ENCODE peak calls at places on chromosome 2, in four cellular contexts. T is gastrocnemius medialis, E is GM23338, L is sigmoid colon. C is an unnamed sample. For H3K4me1, the result is how much of the 10 kb centered on the place peaks cover.

GRCh38 chr2:155310589-155310988 is 612.1 kb downstream of the KCNJ3 start:
- DNase-seq in T (no peak), E (peak), L (no peak), C (no peak)

GRCh38 chr2:240918258-240919091 is 12.3 kb downstream of the CROCC2 start:
- DNase-seq in T (peak), E (no peak), L (peak), C (no peak)

GRCh38 chr2:203783496-203784203 is 77.2 kb downstream of the CD28 start:
- DNase-seq in T (no peak), E (no peak), L (no peak), C (no peak)

GRCh38 chr2:97845818-97846217 is 132.4 kb downstream of the ZAP70 start:
- DNase-seq in T (no peak), E (no peak), L (no peak), C (no peak)

GRCh38 chr2:155266579-155266978 is 568.1 kb downstream of the KCNJ3 start:
- DNase-seq in T (no peak), E (peak), L (no peak), C (no peak)

GRCh38 chr2:186925514-186925913 is 76.5 kb upstream of the ZSWIM2 start:
- DNase-seq in T (no peak), E (no peak), L (no peak), C (no peak)

GRCh38 chr2:227661827-227662226 is 4.8 kb upstream of the SCYGR5 start:
- DNase-seq in T (no peak), E (no peak), L (no peak), C (no peak)

GRCh38 chr2:177338177-177338721 is 54.3 kb upstream of the AGPS start:
- DNase-seq in T (no peak), E (no peak), L (no peak), C (no peak)

GRCh38 chr2:22691666-22692065 is 693.3 kb upstream of the KLHL29 start:
- DNase-seq in T (no peak), E (no peak), L (no peak), C (peak)

GRCh38 chr2:120741514-120742448 is 6.1 kb downstream of the GLI2 start:
- DNase-seq in T (no peak), E (peak), L (no peak), C (no peak)

GRCh38 chr2:208072250-208072892 is 47.0 kb upstream of the PLEKHM3 start:
- DNase-seq in T (peak), E (peak), L (peak), C (peak)
- TF ChIP-seq CTCF in T (peak), E (peak), L (peak), C (peak)

DNA sequence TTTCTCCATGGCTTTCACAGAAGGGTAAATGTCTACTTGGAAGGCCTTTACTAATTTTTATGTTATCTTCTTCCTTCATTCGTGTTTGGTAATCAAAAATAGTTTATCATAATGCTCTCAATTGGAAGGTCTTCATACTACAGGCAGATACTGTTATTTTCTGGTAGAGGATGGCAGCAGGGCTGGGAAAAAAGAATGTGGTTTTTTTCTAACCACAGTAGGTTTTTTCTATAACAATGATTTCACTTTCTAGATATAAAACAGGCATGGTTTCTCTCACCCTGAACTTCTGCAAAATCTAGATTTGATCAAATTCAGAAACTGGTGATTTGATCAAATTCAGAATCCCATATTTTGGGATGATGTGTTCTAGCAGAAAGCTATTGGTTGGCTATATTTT is 27.6 kb downstream of the BCL11A start:
- DNase-seq in T (no peak), E (no peak), L (no peak), C (no peak)
- H3K4me1 ChIP-seq in T (under half), E (half or more), L (half or more), C (under half)

DNA sequence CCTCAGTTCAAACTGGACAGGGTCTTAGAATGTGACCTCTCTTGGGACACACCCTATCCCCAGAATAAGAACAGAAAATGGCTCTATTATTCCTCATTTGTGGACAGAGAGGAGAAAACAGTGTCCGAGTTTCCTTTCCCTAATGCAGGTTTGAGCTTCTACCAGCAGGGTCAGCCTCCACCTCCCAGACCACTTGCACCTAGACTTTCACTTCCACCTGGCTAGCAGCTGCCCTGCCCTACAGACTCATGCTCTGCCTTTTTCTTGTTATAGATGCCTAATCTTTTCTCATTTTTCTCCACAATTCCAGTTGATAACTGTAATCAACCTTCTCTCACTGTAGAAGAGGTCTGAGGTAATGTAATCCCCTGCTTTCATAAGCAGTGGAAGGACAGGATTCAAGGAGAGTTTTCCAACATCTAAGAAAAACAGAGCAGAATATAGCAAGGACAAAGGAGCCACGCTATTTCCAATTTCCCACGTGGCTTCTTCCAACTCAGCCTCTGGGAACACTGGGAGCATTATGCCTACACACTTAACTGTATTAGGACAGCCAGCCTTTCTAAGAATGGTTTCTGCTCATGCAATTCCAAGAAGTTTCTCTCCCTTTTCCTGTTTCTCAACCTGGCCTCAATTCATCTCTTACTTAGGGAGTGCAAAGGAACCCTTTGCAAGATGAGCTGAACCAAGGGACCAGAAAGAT is 239.8 kb downstream of the BCL11A start:
- DNase-seq in T (no peak), E (no peak), L (no peak), C (no peak)
- TF ChIP-seq CTCF in T (no peak), E (no peak), L (no peak), C (no peak)

GRCh38 chr2:55116966-55117365 is 66.7 kb upstream of the RTN4 start:
- DNase-seq in T (no peak), E (no peak), L (no peak), C (no peak)

GRCh38 chr2:55120634-55121359 is 70.5 kb upstream of the RTN4 start:
- DNase-seq in T (peak), E (no peak), L (no peak), C (no peak)

GRCh38 chr2:55116598-55116964 is 66.3 kb upstream of the RTN4 start:
- DNase-seq in T (no peak), E (no peak), L (no peak), C (no peak)

GRCh38 chr2:55119711-55120487 is 69.6 kb upstream of the RTN4 start:
- DNase-seq in T (no peak), E (no peak), L (no peak), C (no peak)

GRCh38 chr2:55118643-55119065 is 68.4 kb upstream of the RTN4 start:
- DNase-seq in T (no peak), E (no peak), L (no peak), C (no peak)
- H3K4me1 ChIP-seq in T (under half), E (under half), L (under half), C (under half)

GRCh38 chr2:35783723-35784122 is 571.9 kb upstream of the CRIM1 start:
- DNase-seq in T (no peak), E (peak), L (no peak), C (no peak)
- TF ChIP-seq CTCF in T (no peak), E (peak), L (no peak), C (no peak)

DNA sequence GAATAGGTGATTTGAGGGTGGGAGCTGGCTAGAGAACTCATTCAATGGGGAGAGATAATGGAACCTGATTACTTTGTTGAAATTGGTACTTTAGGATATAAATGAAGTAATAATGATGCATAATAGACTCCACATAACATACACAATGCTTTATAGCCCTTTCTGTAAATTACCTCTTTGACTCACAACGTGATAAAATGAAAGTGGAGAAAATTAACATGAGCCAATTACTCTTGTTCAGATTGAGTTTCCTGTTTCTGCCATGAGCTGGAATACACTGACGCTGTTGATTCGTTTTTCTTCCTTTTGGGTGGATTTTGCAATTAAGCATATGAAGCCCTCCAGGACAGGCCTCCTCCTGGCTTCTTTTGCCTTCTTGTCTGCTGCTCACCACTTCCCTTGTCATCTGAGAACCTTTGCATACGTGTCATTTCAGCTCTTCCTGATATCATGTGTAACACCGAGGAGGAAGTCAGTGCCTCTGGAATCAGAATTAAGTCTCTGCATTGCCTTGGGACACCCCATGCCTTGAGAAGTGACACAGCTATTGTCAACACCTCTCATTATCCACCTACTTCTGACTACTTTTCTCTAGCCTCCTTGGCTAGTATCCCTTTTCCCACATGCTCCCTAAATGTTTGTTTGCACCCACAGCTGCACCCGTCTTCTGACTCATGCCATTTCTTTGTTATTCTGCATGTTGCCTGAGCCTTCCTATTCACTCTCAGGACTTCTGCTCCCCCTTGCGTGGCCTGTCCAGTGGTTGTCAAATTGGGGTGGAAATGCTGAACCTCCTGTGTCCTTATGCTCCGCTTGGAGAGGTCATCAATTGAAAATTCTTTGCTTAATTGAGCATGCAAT is 134.1 kb downstream of the FMNL2 start:
- DNase-seq in T (no peak), E (no peak), L (no peak), C (no peak)
- H3K4me1 ChIP-seq in T (half or more), E (half or more), L (half or more), C (half or more)